ENCODE peak calls at places on chromosomes 7 and 10, in seven cellular contexts. N, T, O, B, H, R and E are unnamed samples.

GRCh38 chr7:69038915-69039314 is 559.4 kb upstream of the AUTS2 start:
- DNase-seq in N (no peak), T (no peak), O (no peak), B (no peak), H (no peak), R (no peak), E (no peak)

GRCh38 chr10:125028291-125028867 is 86.5 kb downstream of the ZRANB1 start:
- DNase-seq in N (no peak), T (no peak), O (no peak), B (no peak), H (no peak), R (no peak), E (peak)

GRCh38 chr7:10723832-10724231 is 249.8 kb upstream of the PHF14 start:
- DNase-seq in N (no peak), T (no peak), O (no peak), B (no peak), H (no peak), R (no peak), E (no peak)

GRCh38 chr7:71636329-71636728 is 504.4 kb downstream of the GALNT17 start:
- DNase-seq in N (no peak), T (no peak), O (no peak), B (no peak), H (no peak), R (no peak), E (peak)

GRCh38 chr7:73397936-73398335 is 35.6 kb upstream of the FZD9 start:
- DNase-seq in N (no peak), T (no peak), O (no peak), B (no peak), H (no peak), R (no peak), E (no peak)

GRCh38 chr10:127976286-127976685 is 69.4 kb downstream of the PTPRE start:
- DNase-seq in N (no peak), T (no peak), O (no peak), B (no peak), H (no peak), R (no peak), E (peak)

GRCh38 chr7:117212969-117213877 is 109.6 kb downstream of the WNT2 start:
- DNase-seq in N (peak), T (peak), O (peak), B (peak), H (peak), R (peak), E (peak)

GRCh38 chr10:113920819-113921345 is 66.4 kb downstream of the NHLRC2 start:
- DNase-seq in N (no peak), T (no peak), O (no peak), B (no peak), H (no peak), R (no peak), E (no peak)

GRCh38 chr10:6151087-6151977 is 51.4 kb upstream of the PFKFB3 start:
- DNase-seq in N (peak), T (no peak), O (peak), B (no peak), H (no peak), R (no peak), E (peak)

GRCh38 chr7:121395494-121395960 is 581 bp downstream of the FAM3C start:
- DNase-seq in N (no peak), T (no peak), O (no peak), B (peak), H (peak), R (peak), E (peak)

GRCh38 chr10:97726636-97727178 is 10.2 kb upstream of the ZFYVE27 start:
- DNase-seq in N (no peak), T (no peak), O (no peak), B (no peak), H (no peak), R (no peak), E (peak)

GRCh38 chr10:70461397-70462348 is 16.9 kb upstream of the PALD1 start:
- DNase-seq in N (peak), T (no peak), O (peak), B (peak), H (no peak), R (peak), E (peak)

GRCh38 chr10:3537518-3537917 is 247.5 kb downstream of the KLF6 start:
- DNase-seq in N (no peak), T (no peak), O (no peak), B (no peak), H (no peak), R (no peak), E (no peak)

GRCh38 chr10:72184156-72184555 is 31.7 kb upstream of the ANAPC16 start:
- DNase-seq in N (no peak), T (no peak), O (no peak), B (no peak), H (no peak), R (no peak), E (no peak)

GRCh38 chr10:131001438-131001837 is 310.1 kb downstream of the TCERG1L start:
- DNase-seq in N (no peak), T (no peak), O (peak), B (no peak), H (no peak), R (no peak), E (no peak)

GRCh38 chr7:131047651-131048304 is 279.9 kb upstream of the MKLN1 start:
- DNase-seq in N (no peak), T (no peak), O (no peak), B (no peak), H (no peak), R (no peak), E (peak)

GRCh38 chr7:130393799-130394411 is 13.6 kb downstream of the CPA1 start:
- DNase-seq in N (no peak), T (no peak), O (peak), B (no peak), H (no peak), R (no peak), E (no peak)

GRCh38 chr10:113474756-113475155 is 78.1 kb upstream of the HABP2 start:
- DNase-seq in N (no peak), T (no peak), O (no peak), B (no peak), H (no peak), R (no peak), E (peak)

GRCh38 chr7:114426824-114427223 is 12.2 kb downstream of the FOXP2 start:
- DNase-seq in N (no peak), T (peak), O (no peak), B (no peak), H (no peak), R (no peak), E (peak)

GRCh38 chr10:79009144-79009543 is 59.6 kb upstream of the ZMIZ1 start:
- DNase-seq in N (no peak), T (no peak), O (no peak), B (no peak), H (no peak), R (no peak), E (no peak)

GRCh38 chr7:6631605-6632004 is 5.5 kb upstream of the ZNF316 start:
- DNase-seq in N (no peak), T (no peak), O (no peak), B (no peak), H (no peak), R (no peak), E (no peak)

GRCh38 chr7:75854233-75854632 is 24.6 kb upstream of the RHBDD2 start:
- DNase-seq in N (no peak), T (no peak), O (no peak), B (no peak), H (no peak), R (no peak), E (peak)